ENCODE peak calls at places on chromosomes 2 and 18, in nine cellular contexts. One of them, this sample, is unnamed.

GRCh38 chr18:49048361-49048760 is 97.6 kb upstream of the SMAD7 start:
- DNase-seq in NCI-H1092: no peak
- DNase-seq in GM23248: peak
- DNase-seq in HTR-8/SVneo: no peak
- DNase-seq in AG09309: peak
- DNase-seq in adrenal gland: no peak
- DNase-seq in left ventricle myocardium superior: no peak
- DNase-seq in HFFc6: peak
- DNase-seq in tibial artery: no peak
- DNase-seq in this sample: no peak

GRCh38 chr2:161303535-161304050 is 4.6 kb upstream of the PSMD14 start:
- DNase-seq in AG09309: no peak
- DNase-seq in adrenal gland: no peak
- DNase-seq in HTR-8/SVneo: no peak
- DNase-seq in GM23248: no peak
- DNase-seq in HFFc6: no peak
- DNase-seq in tibial artery: no peak
- DNase-seq in NCI-H1092: no peak
- DNase-seq in left ventricle myocardium superior: no peak
- DNase-seq in this sample: no peak

GRCh38 chr2:181124499-181124898 is 144.1 kb downstream of the UBE2E3 start:
- DNase-seq in AG09309: no peak
- DNase-seq in HFFc6: no peak
- DNase-seq in HTR-8/SVneo: no peak
- DNase-seq in NCI-H1092: no peak
- DNase-seq in adrenal gland: no peak
- DNase-seq in tibial artery: no peak
- DNase-seq in GM23248: no peak
- DNase-seq in left ventricle myocardium superior: no peak
- DNase-seq in this sample: no peak

GRCh38 chr2:237060518-237061312 is 25.0 kb upstream of the COPS8 start:
- DNase-seq in AG09309: no peak
- DNase-seq in adrenal gland: peak
- DNase-seq in left ventricle myocardium superior: no peak
- DNase-seq in HTR-8/SVneo: peak
- DNase-seq in HFFc6: peak
- DNase-seq in NCI-H1092: peak
- DNase-seq in tibial artery: no peak
- DNase-seq in GM23248: peak
- DNase-seq in this sample: peak

GRCh38 chr2:10915236-10915635 is 3.5 kb downstream of the KCNF1 start:
- DNase-seq in NCI-H1092: no peak
- DNase-seq in HFFc6: no peak
- DNase-seq in adrenal gland: no peak
- DNase-seq in HTR-8/SVneo: no peak
- DNase-seq in left ventricle myocardium superior: no peak
- DNase-seq in tibial artery: peak
- DNase-seq in AG09309: no peak
- DNase-seq in GM23248: no peak
- DNase-seq in this sample: no peak

GRCh38 chr2:2848621-2849443 is 517.8 kb upstream of the MYT1L start:
- DNase-seq in HTR-8/SVneo: no peak
- DNase-seq in GM23248: no peak
- DNase-seq in tibial artery: no peak
- DNase-seq in HFFc6: no peak
- DNase-seq in adrenal gland: no peak
- DNase-seq in NCI-H1092: peak
- DNase-seq in AG09309: no peak
- DNase-seq in left ventricle myocardium superior: no peak
- DNase-seq in this sample: no peak

GRCh38 chr18:57352761-57353136 is 392 bp downstream of the ST8SIA3 start:
- DNase-seq in NCI-H1092: no peak
- DNase-seq in tibial artery: no peak
- DNase-seq in GM23248: no peak
- DNase-seq in adrenal gland: no peak
- DNase-seq in HTR-8/SVneo: no peak
- DNase-seq in left ventricle myocardium superior: no peak
- DNase-seq in HFFc6: no peak
- DNase-seq in AG09309: no peak
- DNase-seq in this sample: no peak

GRCh38 chr2:6940820-6941219 is 23.6 kb downstream of the RNF144A start:
- DNase-seq in GM23248: no peak
- DNase-seq in AG09309: no peak
- DNase-seq in adrenal gland: no peak
- DNase-seq in HFFc6: no peak
- DNase-seq in HTR-8/SVneo: no peak
- DNase-seq in left ventricle myocardium superior: no peak
- DNase-seq in tibial artery: no peak
- DNase-seq in NCI-H1092: no peak
- DNase-seq in this sample: no peak

GRCh38 chr2:210541280-210541902 is 15.0 kb upstream of the CPS1 start:
- DNase-seq in left ventricle myocardium superior: no peak
- DNase-seq in AG09309: no peak
- DNase-seq in HFFc6: no peak
- DNase-seq in GM23248: no peak
- DNase-seq in adrenal gland: no peak
- DNase-seq in NCI-H1092: no peak
- DNase-seq in HTR-8/SVneo: no peak
- DNase-seq in tibial artery: no peak
- DNase-seq in this sample: no peak

GRCh38 chr2:27027211-27027651 is 5.5 kb upstream of the TMEM214 start:
- DNase-seq in GM23248: no peak
- DNase-seq in tibial artery: peak
- DNase-seq in NCI-H1092: no peak
- DNase-seq in HTR-8/SVneo: no peak
- DNase-seq in HFFc6: no peak
- DNase-seq in AG09309: no peak
- DNase-seq in left ventricle myocardium superior: no peak
- DNase-seq in adrenal gland: no peak
- DNase-seq in this sample: no peak

GRCh38 chr2:217711236-217711635 is 291.6 kb downstream of the TNS1 start:
- DNase-seq in GM23248: peak
- DNase-seq in left ventricle myocardium superior: no peak
- DNase-seq in NCI-H1092: no peak
- DNase-seq in AG09309: no peak
- DNase-seq in tibial artery: no peak
- DNase-seq in HFFc6: peak
- DNase-seq in adrenal gland: no peak
- DNase-seq in HTR-8/SVneo: no peak
- DNase-seq in this sample: no peak

GRCh38 chr18:44945847-44946490 is 265.3 kb downstream of the SETBP1 start:
- DNase-seq in HFFc6: no peak
- DNase-seq in HTR-8/SVneo: no peak
- DNase-seq in adrenal gland: no peak
- DNase-seq in left ventricle myocardium superior: no peak
- DNase-seq in AG09309: no peak
- DNase-seq in NCI-H1092: peak
- DNase-seq in tibial artery: no peak
- DNase-seq in GM23248: no peak
- DNase-seq in this sample: no peak

GRCh38 chr2:187397870-187398269 is 50.2 kb downstream of the CALCRL start:
- DNase-seq in left ventricle myocardium superior: no peak
- DNase-seq in NCI-H1092: no peak
- DNase-seq in tibial artery: no peak
- DNase-seq in adrenal gland: no peak
- DNase-seq in GM23248: no peak
- DNase-seq in HTR-8/SVneo: no peak
- DNase-seq in AG09309: no peak
- DNase-seq in HFFc6: no peak
- DNase-seq in this sample: no peak

GRCh38 chr2:163692081-163692480 is 43.7 kb downstream of the FIGN start:
- DNase-seq in HTR-8/SVneo: no peak
- DNase-seq in left ventricle myocardium superior: no peak
- DNase-seq in AG09309: no peak
- DNase-seq in HFFc6: no peak
- DNase-seq in tibial artery: no peak
- DNase-seq in NCI-H1092: no peak
- DNase-seq in adrenal gland: no peak
- DNase-seq in GM23248: peak
- DNase-seq in this sample: no peak

GRCh38 chr2:173715483-173715882 is 249.7 kb downstream of the SP3 start:
- DNase-seq in tibial artery: no peak
- DNase-seq in adrenal gland: no peak
- DNase-seq in HTR-8/SVneo: no peak
- DNase-seq in left ventricle myocardium superior: no peak
- DNase-seq in GM23248: no peak
- DNase-seq in HFFc6: no peak
- DNase-seq in NCI-H1092: no peak
- DNase-seq in AG09309: no peak
- DNase-seq in this sample: no peak

GRCh38 chr2:217797661-217798069 is 205.1 kb downstream of the TNS1 start:
- DNase-seq in GM23248: no peak
- DNase-seq in AG09309: no peak
- DNase-seq in HTR-8/SVneo: no peak
- DNase-seq in tibial artery: peak
- DNase-seq in left ventricle myocardium superior: peak
- DNase-seq in HFFc6: no peak
- DNase-seq in NCI-H1092: peak
- DNase-seq in adrenal gland: peak
- DNase-seq in this sample: peak

GRCh38 chr2:3034856-3035255 is 342.8 kb downstream of the EIPR1 start:
- DNase-seq in AG09309: no peak
- DNase-seq in left ventricle myocardium superior: no peak
- DNase-seq in tibial artery: no peak
- DNase-seq in adrenal gland: no peak
- DNase-seq in GM23248: no peak
- DNase-seq in HTR-8/SVneo: no peak
- DNase-seq in NCI-H1092: no peak
- DNase-seq in HFFc6: no peak
- DNase-seq in this sample: no peak

GRCh38 chr18:48866028-48866733 is 84.6 kb downstream of the SMAD7 start:
- DNase-seq in NCI-H1092: peak
- DNase-seq in tibial artery: peak
- DNase-seq in AG09309: peak
- DNase-seq in adrenal gland: peak
- DNase-seq in GM23248: peak
- DNase-seq in HFFc6: no peak
- DNase-seq in left ventricle myocardium superior: peak
- DNase-seq in HTR-8/SVneo: no peak
- DNase-seq in this sample: no peak

GRCh38 chr2:64049633-64050220 is 30.5 kb upstream of the VPS54 start:
- DNase-seq in HFFc6: peak
- DNase-seq in AG09309: no peak
- DNase-seq in tibial artery: peak
- DNase-seq in left ventricle myocardium superior: peak
- DNase-seq in NCI-H1092: peak
- DNase-seq in GM23248: peak
- DNase-seq in adrenal gland: peak
- DNase-seq in HTR-8/SVneo: peak
- DNase-seq in this sample: no peak

GRCh38 chr18:57445488-57446319 is 10.5 kb downstream of the ONECUT2 start:
- DNase-seq in tibial artery: no peak
- DNase-seq in GM23248: no peak
- DNase-seq in HFFc6: no peak
- DNase-seq in adrenal gland: no peak
- DNase-seq in HTR-8/SVneo: no peak
- DNase-seq in NCI-H1092: no peak
- DNase-seq in AG09309: no peak
- DNase-seq in left ventricle myocardium superior: no peak
- DNase-seq in this sample: no peak

GRCh38 chr2:139835101-139835500 is 1054.9 kb upstream of the NXPH2 start:
- DNase-seq in left ventricle myocardium superior: no peak
- DNase-seq in AG09309: no peak
- DNase-seq in tibial artery: no peak
- DNase-seq in GM23248: no peak
- DNase-seq in HTR-8/SVneo: no peak
- DNase-seq in HFFc6: no peak
- DNase-seq in NCI-H1092: no peak
- DNase-seq in adrenal gland: no peak
- DNase-seq in this sample: no peak

GRCh38 chr2:109244750-109245382 is 115.9 kb downstream of the SH3RF3 start:
- DNase-seq in adrenal gland: no peak
- DNase-seq in HTR-8/SVneo: no peak
- DNase-seq in tibial artery: no peak
- DNase-seq in NCI-H1092: no peak
- DNase-seq in left ventricle myocardium superior: no peak
- DNase-seq in GM23248: no peak
- DNase-seq in AG09309: no peak
- DNase-seq in HFFc6: no peak
- DNase-seq in this sample: peak

GRCh38 chr2:175317741-175318140 is 136.2 kb upstream of the ATP5MC3 start:
- DNase-seq in AG09309: no peak
- DNase-seq in HFFc6: no peak
- DNase-seq in NCI-H1092: no peak
- DNase-seq in HTR-8/SVneo: no peak
- DNase-seq in left ventricle myocardium superior: no peak
- DNase-seq in adrenal gland: no peak
- DNase-seq in GM23248: no peak
- DNase-seq in tibial artery: no peak
- DNase-seq in this sample: no peak

GRCh38 chr2:68764041-68764780 is 29.6 kb downstream of the ARHGAP25 start:
- DNase-seq in NCI-H1092: no peak
- DNase-seq in left ventricle myocardium superior: no peak
- DNase-seq in AG09309: no peak
- DNase-seq in tibial artery: no peak
- DNase-seq in GM23248: no peak
- DNase-seq in HFFc6: no peak
- DNase-seq in adrenal gland: no peak
- DNase-seq in HTR-8/SVneo: no peak
- DNase-seq in this sample: no peak

GRCh38 chr2:3465844-3466481 is 53.4 kb downstream of the ADI1 start:
- DNase-seq in adrenal gland: no peak
- DNase-seq in GM23248: peak
- DNase-seq in AG09309: peak
- DNase-seq in HFFc6: peak
- DNase-seq in HTR-8/SVneo: peak
- DNase-seq in left ventricle myocardium superior: no peak
- DNase-seq in NCI-H1092: no peak
- DNase-seq in tibial artery: peak
- DNase-seq in this sample: no peak

GRCh38 chr2:128494307-128494639 is 175.6 kb upstream of the HS6ST1 start:
- DNase-seq in left ventricle myocardium superior: no peak
- DNase-seq in NCI-H1092: no peak
- DNase-seq in tibial artery: no peak
- DNase-seq in HFFc6: no peak
- DNase-seq in GM23248: no peak
- DNase-seq in HTR-8/SVneo: no peak
- DNase-seq in AG09309: no peak
- DNase-seq in adrenal gland: no peak
- DNase-seq in this sample: peak

GRCh38 chr18:48727685-48728084 is 188.9 kb downstream of the CTIF start:
- DNase-seq in NCI-H1092: no peak
- DNase-seq in adrenal gland: no peak
- DNase-seq in HFFc6: no peak
- DNase-seq in left ventricle myocardium superior: no peak
- DNase-seq in AG09309: no peak
- DNase-seq in GM23248: peak
- DNase-seq in tibial artery: no peak
- DNase-seq in HTR-8/SVneo: no peak
- DNase-seq in this sample: no peak

GRCh38 chr2:42852798-42853197 is 60.4 kb upstream of the HAAO start:
- DNase-seq in NCI-H1092: no peak
- DNase-seq in GM23248: no peak
- DNase-seq in tibial artery: peak
- DNase-seq in HFFc6: no peak
- DNase-seq in left ventricle myocardium superior: no peak
- DNase-seq in adrenal gland: no peak
- DNase-seq in HTR-8/SVneo: no peak
- DNase-seq in AG09309: no peak
- DNase-seq in this sample: no peak

GRCh38 chr18:44856157-44856556 is 175.5 kb downstream of the SETBP1 start:
- DNase-seq in left ventricle myocardium superior: no peak
- DNase-seq in AG09309: no peak
- DNase-seq in adrenal gland: no peak
- DNase-seq in HFFc6: no peak
- DNase-seq in tibial artery: no peak
- DNase-seq in GM23248: no peak
- DNase-seq in HTR-8/SVneo: no peak
- DNase-seq in NCI-H1092: no peak
- DNase-seq in this sample: no peak

This sample was measured in right atrium auricular region.